ENCODE peak calls at places on chromosomes 13 and 19, in four cellular contexts. G, S, C and R are unnamed samples.

GRCh38 chr19:10602330-10603083 is 15.4 kb upstream of the AP1M2 start:
- DNase-seq in G (peak), S (peak), C (peak), R (no peak)

GRCh38 chr13:29810145-29810742 is 40.2 kb downstream of the UBL3 start:
- DNase-seq in G (no peak), S (no peak), C (no peak), R (no peak)

GRCh38 chr13:74134777-74135305 is 637 bp upstream of the KLF12 start:
- DNase-seq in G (no peak), S (peak), C (no peak), R (no peak)

GRCh38 chr19:7224205-7224833 is 69.9 kb downstream of the INSR start:
- DNase-seq in G (peak), S (peak), C (no peak), R (no peak)

GRCh38 chr19:35851213-35852028 is 883 bp downstream of the NPHS1 start:
- DNase-seq in G (no peak), S (peak), C (no peak), R (no peak)

GRCh38 chr13:26062853-26063444 is 11.1 kb upstream of the SHISA2 start:
- DNase-seq in G (no peak), S (peak), C (peak), R (peak)

GRCh38 chr19:35040826-35041547 is 534 bp upstream of the HPN start:
- DNase-seq in G (peak), S (no peak), C (no peak), R (no peak)

GRCh38 chr19:9597027-9597426 is 12.7 kb upstream of the ZNF121 start:
- DNase-seq in G (no peak), S (no peak), C (peak), R (peak)

GRCh38 chr19:2739602-2740313 is at the start of gene SLC39A3:
- DNase-seq in G (peak), S (peak), C (peak), R (peak)

GRCh38 chr19:31334849-31335624 is 14.2 kb downstream of the TSHZ3 start:
- DNase-seq in G (no peak), S (no peak), C (no peak), R (no peak)

GRCh38 chr19:5478241-5478924 is 23.2 kb downstream of the ZNRF4 start:
- DNase-seq in G (no peak), S (no peak), C (no peak), R (no peak)

GRCh38 chr13:112702983-112703379 is 13.1 kb downstream of the ATP11A start:
- DNase-seq in G (no peak), S (no peak), C (no peak), R (no peak)

GRCh38 chr19:34308381-34309367 is 54.3 kb downstream of the GARRE1 start:
- DNase-seq in G (no peak), S (no peak), C (no peak), R (no peak)

GRCh38 chr13:36432106-36432544 is at the start of gene CCNA1:
- DNase-seq in G (no peak), S (no peak), C (no peak), R (peak)

GRCh38 chr19:44050740-44051653 is 839 bp upstream of the ZNF223 start:
- DNase-seq in G (no peak), S (peak), C (no peak), R (no peak)

GRCh38 chr19:46984077-46985010 is 35.3 kb upstream of the NPAS1 start:
- DNase-seq in G (peak), S (peak), C (peak), R (peak)

GRCh38 chr19:19562665-19563347 is 24.7 kb downstream of the CILP2 start:
- DNase-seq in G (no peak), S (no peak), C (no peak), R (no peak)

GRCh38 chr19:44593294-44593693 is 20.1 kb upstream of the IGSF23 start:
- DNase-seq in G (no peak), S (no peak), C (no peak), R (no peak)

GRCh38 chr19:32702010-32702409 is 10.4 kb downstream of the NUDT19 start:
- DNase-seq in G (no peak), S (peak), C (no peak), R (no peak)

GRCh38 chr19:46616631-46617322 is 8.1 kb downstream of the PTGIR start:
- DNase-seq in G (no peak), S (peak), C (peak), R (peak)